ENCODE peak calls at places on chromosomes 1 and 21, in five cellular contexts. B, R, F, C and J are unnamed samples.

GRCh38 chr1:31575373-31576140 is 758 bp upstream of the TINAGL1 start:
- DNase-seq in B (no peak), R (no peak), F (no peak), C (no peak), J (no peak)

GRCh38 chr1:30183895-30184294 is 539.5 kb downstream of the MATN1 start:
- DNase-seq in B (no peak), R (peak), F (no peak), C (no peak), J (no peak)

GRCh38 chr1:119680193-119680592 is 31.5 kb upstream of the PHGDH start:
- DNase-seq in B (no peak), R (no peak), F (no peak), C (no peak), J (no peak)

GRCh38 chr1:108007070-108007469 is 42.1 kb upstream of the VAV3 start:
- DNase-seq in B (no peak), R (no peak), F (no peak), C (no peak), J (no peak)

GRCh38 chr1:182291584-182292192 is 99.9 kb downstream of the GLUL start:
- DNase-seq in B (no peak), R (no peak), F (no peak), C (no peak), J (no peak)

GRCh38 chr1:203559523-203559922 is 65.6 kb downstream of the OPTC start:
- DNase-seq in B (peak), R (no peak), F (no peak), C (peak), J (no peak)

GRCh38 chr21:33587792-33588484 is 546 bp downstream of the DONSON start:
- DNase-seq in B (peak), R (no peak), F (no peak), C (peak), J (no peak)

GRCh38 chr1:14599173-14599754 is 779 bp downstream of the KAZN start:
- DNase-seq in B (no peak), R (no peak), F (peak), C (no peak), J (no peak)

GRCh38 chr1:33424610-33425009 is 6.3 kb downstream of the PHC2 start:
- DNase-seq in B (no peak), R (no peak), F (no peak), C (no peak), J (no peak)

GRCh38 chr1:25900209-25900608 is 6.0 kb downstream of the STMN1 start:
- DNase-seq in B (no peak), R (no peak), F (no peak), C (no peak), J (no peak)

GRCh38 chr1:218344814-218345672 is at the start of gene TGFB2:
- DNase-seq in B (peak), R (no peak), F (no peak), C (peak), J (no peak)

GRCh38 chr1:209850342-209850979 is 22.7 kb downstream of the UTP25 start:
- DNase-seq in B (no peak), R (no peak), F (no peak), C (no peak), J (no peak)

GRCh38 chr1:75792091-75792490 is 4.6 kb upstream of the MSH4 start:
- DNase-seq in B (no peak), R (no peak), F (no peak), C (no peak), J (no peak)

GRCh38 chr1:72892461-72892860 is 610.1 kb upstream of the NEGR1 start:
- DNase-seq in B (no peak), R (no peak), F (no peak), C (no peak), J (no peak)

GRCh38 chr21:25859264-25859931 is 124.6 kb downstream of the GABPA start:
- DNase-seq in B (no peak), R (no peak), F (no peak), C (no peak), J (no peak)

GRCh38 chr1:67144696-67145095 is 9.9 kb upstream of the C1orf141 start:
- DNase-seq in B (no peak), R (no peak), F (no peak), C (no peak), J (no peak)
- TF ChIP-seq CTCF in B (no peak), R (no peak), F (no peak), C (no peak), J (peak)

GRCh38 chr1:153985341-153985912 is 712 bp downstream of the RAB13 start:
- DNase-seq in B (no peak), R (peak), F (no peak), C (peak), J (no peak)

GRCh38 chr1:153990468-153991150 is at the start of gene RPS27:
- DNase-seq in B (peak), R (peak), F (peak), C (peak), J (peak)

GRCh38 chr1:153985984-153986761 is at the start of gene RAB13:
- DNase-seq in B (peak), R (peak), F (peak), C (peak), J (no peak)

GRCh38 chr1:153984125-153984899 is 1.8 kb downstream of the RAB13 start:
- DNase-seq in B (no peak), R (no peak), F (no peak), C (no peak), J (no peak)

DNA sequence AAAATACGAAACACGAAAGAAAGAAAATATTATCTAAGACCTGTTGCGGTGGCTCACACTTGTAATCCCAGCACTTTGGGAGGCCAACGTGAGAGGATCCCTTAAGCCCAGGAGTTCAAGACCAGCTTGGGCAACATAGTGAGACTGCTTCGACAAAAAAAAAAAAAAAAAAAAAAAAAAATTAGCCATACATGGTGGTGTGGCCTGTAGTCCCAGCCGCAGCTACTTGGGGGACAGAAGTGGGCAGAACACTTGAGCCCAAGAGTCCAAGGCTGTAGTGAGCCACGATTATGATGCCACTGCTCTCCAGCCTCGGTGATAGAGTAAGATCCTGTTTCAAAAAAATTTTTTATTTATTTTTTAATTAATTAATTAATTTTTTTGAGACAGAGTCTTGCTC is 1.5 kb upstream of the RAB13 start:
- DNase-seq in B (no peak), R (no peak), F (no peak), C (no peak), J (no peak)
- H3K27ac ChIP-seq in B (no peak), R (no peak), F (peak), C (peak), J (peak)

GRCh38 chr21:36186506-36187399 is 30.1 kb downstream of the DOP1B start:
- DNase-seq in B (no peak), R (no peak), F (no peak), C (no peak), J (no peak)

GRCh38 chr21:36190736-36191135 is 34.1 kb downstream of the DOP1B start:
- DNase-seq in B (no peak), R (no peak), F (no peak), C (no peak), J (no peak)

GRCh38 chr21:36185498-36185897 is 28.9 kb downstream of the DOP1B start:
- DNase-seq in B (no peak), R (no peak), F (no peak), C (no peak), J (no peak)

GRCh38 chr21:36188937-36189336 is 32.3 kb downstream of the DOP1B start:
- DNase-seq in B (no peak), R (no peak), F (no peak), C (no peak), J (no peak)

GRCh38 chr21:36188081-36188681 is 31.6 kb downstream of the DOP1B start:
- DNase-seq in B (no peak), R (no peak), F (no peak), C (no peak), J (no peak)
- TF ChIP-seq POLR2A in B (no peak), R (no peak), F (no peak), C (no peak), J (no peak)

GRCh38 chr1:196372896-196373536 is 235.2 kb downstream of the KCNT2 start:
- DNase-seq in B (no peak), R (no peak), F (no peak), C (no peak), J (no peak)
- TF ChIP-seq CTCF in B (no peak), R (no peak), F (peak), C (no peak), J (peak)